ENCODE peak calls at places on chromosomes 16 and 17, in four cellular contexts. M is retina; R is stimulated activated CD8-positive, alpha-beta memory T cell treated with anti-CD3 and anti-CD28 coated beads, Interleukin-15, amount 100 ng/mL, for 24 hours; F is HS-5. S is an unnamed sample.

GRCh38 chr16:55257971-55258613 is 65.9 kb upstream of the IRX6 start:
- DNase-seq in M (peak; percentile 73), R (peak; percentile 31), F (no peak), S (no peak)

GRCh38 chr16:57635266-57636097 is 7.1 kb downstream of the ADGRG1 start:
- DNase-seq in M (no peak), R (no peak), F (no peak), S (no peak)

GRCh38 chr16:79312502-79312901 is 288.0 kb downstream of the MAF start:
- DNase-seq in M (no peak), R (no peak), F (no peak), S (no peak)

GRCh38 chr17:19354123-19354522 is 8.4 kb downstream of the B9D1 start:
- DNase-seq in M (no peak), R (no peak), F (peak; percentile 85), S (peak; percentile 87)

GRCh38 chr17:66469088-66469442 is 166.7 kb downstream of the PRKCA start:
- DNase-seq in M (no peak), R (no peak), F (no peak), S (no peak)

GRCh38 chr17:42536048-42536371 is at the start of gene NAGLU:
- DNase-seq in M (peak; percentile 87), R (peak; percentile 60), F (peak; percentile 63), S (peak; percentile 45)

GRCh38 chr17:62648247-62648953 is 20.9 kb downstream of the MRC2 start:
- DNase-seq in M (no peak), R (no peak), F (no peak), S (no peak)

GRCh38 chr17:29135464-29135863 is 44.7 kb downstream of the MYO18A start:
- DNase-seq in M (no peak), R (no peak), F (no peak), S (no peak)

GRCh38 chr16:87538160-87538559 is 45.3 kb upstream of the ZCCHC14 start:
- DNase-seq in M (no peak), R (no peak), F (no peak), S (no peak)

GRCh38 chr16:3074860-3075545 is 9.6 kb downstream of the IL32 start:
- DNase-seq in M (no peak), R (no peak), F (no peak), S (no peak)

GRCh38 chr17:48526986-48527741 is 3.6 kb downstream of the HOXB1 start:
- DNase-seq in M (no peak), R (no peak), F (no peak), S (no peak)